ENCODE peak calls at places on chromosomes 7 and 10, in ten cellular contexts. A, D, X, O, S, W, Y, B, J and P are unnamed samples.

GRCh38 chr10:58237014-58237830 is 30.5 kb downstream of the IPMK start:
- DNase-seq in A (no peak), D (no peak), X (peak; percentile 39), O (no peak), S (no peak), W (no peak), Y (no peak), B (no peak), J (no peak), P (no peak)

GRCh38 chr10:28569506-28570159 is 36.7 kb downstream of the WAC start:
- DNase-seq in A (no peak), D (no peak), X (no peak), O (no peak), S (no peak), W (no peak), Y (peak; percentile 20), B (no peak), J (no peak), P (no peak)

GRCh38 chr10:51879238-51879637 is 179.8 kb upstream of the CSTF2T start:
- DNase-seq in A (no peak), D (no peak), X (no peak), O (no peak), S (no peak), W (peak; percentile 67), Y (no peak), B (no peak), J (no peak), P (no peak)

GRCh38 chr7:44073664-44074348 is 8.4 kb upstream of the PGAM2 start:
- DNase-seq in A (peak; percentile 86), D (peak; percentile 76), X (no peak), O (peak; percentile 52), S (no peak), W (peak; percentile 91), Y (no peak), B (no peak), J (peak; percentile 91), P (peak; percentile 47)

GRCh38 chr7:82247814-82248433 is 195.7 kb downstream of the CACNA2D1 start:
- DNase-seq in A (no peak), D (no peak), X (no peak), O (peak; percentile 48), S (no peak), W (no peak), Y (no peak), B (no peak), J (no peak), P (no peak)

GRCh38 chr10:71396714-71397339 is at the start of gene CDH23:
- DNase-seq in A (peak; percentile 92), D (no peak), X (no peak), O (peak; percentile 78), S (no peak), W (peak; percentile 70), Y (peak; percentile 80), B (no peak), J (peak; percentile 38), P (no peak)

GRCh38 chr10:15571570-15571969 is 148.2 kb downstream of the ITGA8 start:
- DNase-seq in A (no peak), D (no peak), X (no peak), O (no peak), S (no peak), W (peak; percentile 67), Y (no peak), B (no peak), J (no peak), P (no peak)

GRCh38 chr7:25305831-25306230 is 77.5 kb upstream of the NPVF start:
- DNase-seq in A (no peak), D (no peak), X (no peak), O (no peak), S (no peak), W (no peak), Y (no peak), B (no peak), J (no peak), P (no peak)

GRCh38 chr7:142581341-142581740 is 167.9 kb upstream of the PRSS1 start:
- DNase-seq in A (no peak), D (peak; percentile 16), X (no peak), O (no peak), S (no peak), W (no peak), Y (no peak), B (no peak), J (no peak), P (no peak)

GRCh38 chr10:21751341-21752310 is 217.6 kb downstream of the MLLT10 start:
- DNase-seq in A (no peak), D (no peak), X (no peak), O (peak; percentile 90), S (no peak), W (no peak), Y (no peak), B (no peak), J (peak; percentile 52), P (no peak)

GRCh38 chr10:21753497-21754270 is 219.7 kb downstream of the MLLT10 start:
- DNase-seq in A (no peak), D (no peak), X (no peak), O (no peak), S (no peak), W (no peak), Y (no peak), B (no peak), J (no peak), P (no peak)

GRCh38 chr10:21747809-21748208 is 213.8 kb downstream of the MLLT10 start:
- DNase-seq in A (no peak), D (no peak), X (no peak), O (no peak), S (no peak), W (no peak), Y (no peak), B (no peak), J (no peak), P (no peak)

GRCh38 chr10:21749788-21750187 is 215.8 kb downstream of the MLLT10 start:
- DNase-seq in A (no peak), D (no peak), X (no peak), O (no peak), S (no peak), W (no peak), Y (no peak), B (no peak), J (no peak), P (no peak)

DNA sequence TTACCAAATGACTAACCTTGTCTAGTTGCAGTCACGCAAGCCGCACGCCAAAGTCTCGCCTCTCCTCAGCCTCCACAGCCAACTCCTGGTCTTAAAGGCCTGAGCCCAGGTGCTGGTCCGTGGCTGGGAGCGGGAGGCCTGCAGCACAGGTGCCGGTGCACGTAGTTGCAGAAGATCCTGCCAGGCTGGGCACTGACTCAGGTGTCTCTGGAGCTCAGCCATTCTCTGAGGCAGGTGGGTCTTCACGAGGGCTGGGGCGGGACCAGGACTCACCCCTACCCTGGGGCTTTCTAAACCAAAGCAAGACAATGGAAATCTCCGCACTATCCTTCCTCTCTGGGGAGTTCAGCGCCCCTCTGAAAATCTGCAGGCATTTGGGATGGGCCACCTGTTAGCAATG is 216.4 kb downstream of the MLLT10 start:
- DNase-seq in A (no peak), D (no peak), X (no peak), O (peak; percentile 52), S (no peak), W (no peak), Y (no peak), B (no peak), J (no peak), P (no peak)
- TF ChIP-seq POLR2AphosphoS5 in A (no peak), D (no peak), X (no peak), O (no peak), S (no peak), W (no peak), Y (no peak), B (no peak), J (no peak), P (no peak)

DNA sequence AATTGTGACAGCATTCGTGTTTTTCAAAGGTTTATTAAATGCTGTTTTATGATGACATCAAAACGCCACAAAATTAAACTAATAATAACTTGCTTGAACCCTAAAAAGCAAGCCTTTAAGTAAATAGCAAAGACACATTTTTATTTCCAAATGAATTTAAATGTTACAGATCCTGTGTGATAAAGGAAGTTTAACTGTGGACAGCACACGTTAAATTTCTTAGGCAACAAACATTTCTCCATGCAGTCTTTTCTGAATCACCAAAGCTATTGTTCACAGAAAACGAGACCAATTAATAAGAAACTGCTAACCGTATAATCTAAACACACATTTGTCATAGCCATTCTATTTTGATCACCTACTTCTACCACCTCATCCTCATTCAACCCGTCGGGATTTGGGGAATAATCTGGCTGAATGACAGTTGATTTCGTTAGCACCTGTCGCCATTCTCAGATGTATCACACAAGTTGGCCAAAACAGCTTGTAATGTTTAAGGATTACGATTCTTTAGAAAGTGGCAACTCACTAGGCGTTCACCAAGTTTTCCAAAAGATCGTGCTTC is 1.3 kb downstream of the EZH2 start:
- DNase-seq in A (no peak), D (no peak), X (peak; percentile 8), O (no peak), S (no peak), W (no peak), Y (no peak), B (no peak), J (no peak), P (no peak)
- TF ChIP-seq POLR2AphosphoS5 in A (peak; percentile 8), D (no peak), X (no peak), O (no peak), S (peak; percentile 63), W (peak; percentile 75), Y (no peak), B (no peak), J (peak; percentile 68), P (peak; percentile 13)

DNA sequence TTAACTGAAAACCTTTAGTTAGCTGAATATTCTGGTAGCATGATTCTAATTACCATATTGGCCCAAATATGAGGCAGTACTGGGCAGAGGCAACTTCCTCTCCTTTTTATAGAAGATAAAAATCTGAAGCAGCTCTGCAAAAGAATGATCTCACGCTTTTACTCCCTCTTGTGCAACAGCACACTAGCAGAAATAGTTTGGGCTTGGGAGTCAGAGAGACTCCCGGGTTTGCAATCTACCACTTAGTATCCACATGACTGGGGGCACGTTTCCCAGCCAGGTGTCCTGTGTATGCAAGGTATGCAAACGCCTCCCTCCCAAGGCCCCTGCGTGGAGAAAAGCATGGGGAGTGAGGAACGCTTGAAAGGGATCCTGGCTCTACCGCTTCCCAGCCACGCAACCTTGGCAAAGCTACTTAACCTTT is 47.2 kb upstream of the RHEB start:
- DNase-seq in A (no peak), D (no peak), X (no peak), O (peak; percentile 52), S (no peak), W (peak; percentile 70), Y (no peak), B (no peak), J (no peak), P (peak; percentile 66)
- TF ChIP-seq POLR2AphosphoS5 in A (no peak), D (no peak), X (no peak), O (no peak), S (peak; percentile 61), W (peak; percentile 26), Y (no peak), B (no peak), J (no peak), P (peak; percentile 24)

GRCh38 chr10:110912374-110912773 is 6.6 kb downstream of the BBIP1 start:
- DNase-seq in A (no peak), D (no peak), X (no peak), O (no peak), S (no peak), W (no peak), Y (no peak), B (no peak), J (no peak), P (no peak)
- TF ChIP-seq POLR2AphosphoS5 in A (no peak), D (no peak), X (no peak), O (no peak), S (no peak), W (no peak), Y (no peak), B (no peak), J (peak; percentile 15), P (no peak)